ENCODE peak calls at places on chromosomes 12 and 14, in ten cellular contexts. O, G, H, J, P, M, Z, L, E and B are unnamed samples.

GRCh38 chr12:288687-289086 is 26.1 kb upstream of the SLC6A13 start:
- DNase-seq in O (no peak), G (no peak), H (no peak), J (no peak), P (peak; percentile 70), M (no peak), Z (no peak), L (no peak), E (no peak), B (no peak)

GRCh38 chr14:90518941-90519256 is 122.1 kb downstream of the CALM1 start:
- DNase-seq in O (no peak), G (peak; percentile 71), H (peak; percentile 13), J (peak; percentile 49), P (no peak), M (no peak), Z (peak; percentile 29), L (peak; percentile 30), E (peak; percentile 17), B (no peak)

GRCh38 chr12:124554429-124555029 is 12.9 kb downstream of the NCOR2 start:
- DNase-seq in O (no peak), G (no peak), H (no peak), J (no peak), P (no peak), M (no peak), Z (no peak), L (no peak), E (no peak), B (no peak)

GRCh38 chr12:116370886-116371580 is 93.5 kb upstream of the MED13L start:
- DNase-seq in O (no peak), G (no peak), H (no peak), J (no peak), P (no peak), M (no peak), Z (no peak), L (no peak), E (no peak), B (no peak)

GRCh38 chr12:106067606-106068205 is 71.0 kb downstream of the NUAK1 start:
- DNase-seq in O (no peak), G (no peak), H (no peak), J (no peak), P (no peak), M (no peak), Z (no peak), L (no peak), E (no peak), B (no peak)

GRCh38 chr14:100522616-100523021 is 64.6 kb downstream of the BEGAIN start:
- DNase-seq in O (no peak), G (no peak), H (no peak), J (no peak), P (peak; percentile 34), M (no peak), Z (no peak), L (no peak), E (no peak), B (no peak)

GRCh38 chr14:60242420-60242819 is 6.6 kb upstream of the PPM1A start:
- DNase-seq in O (no peak), G (no peak), H (no peak), J (no peak), P (no peak), M (no peak), Z (no peak), L (no peak), E (no peak), B (no peak)

GRCh38 chr12:76018111-76018510 is 13.5 kb downstream of the PHLDA1 start:
- DNase-seq in O (no peak), G (no peak), H (no peak), J (no peak), P (no peak), M (no peak), Z (no peak), L (no peak), E (no peak), B (no peak)

GRCh38 chr12:62917066-62917465 is 17.9 kb downstream of the PPM1H start:
- DNase-seq in O (no peak), G (no peak), H (no peak), J (no peak), P (no peak), M (no peak), Z (no peak), L (no peak), E (no peak), B (no peak)

GRCh38 chr12:26282339-26282945 is 87.1 kb downstream of the SSPN start:
- DNase-seq in O (no peak), G (no peak), H (no peak), J (no peak), P (no peak), M (no peak), Z (no peak), L (no peak), E (no peak), B (no peak)

GRCh38 chr12:65908147-65908546 is 83.9 kb downstream of the HMGA2 start:
- DNase-seq in O (no peak), G (no peak), H (no peak), J (no peak), P (no peak), M (no peak), Z (no peak), L (no peak), E (no peak), B (no peak)

GRCh38 chr14:93824518-93825234 is 36.4 kb upstream of the PRIMA1 start:
- DNase-seq in O (no peak), G (no peak), H (no peak), J (no peak), P (no peak), M (no peak), Z (no peak), L (no peak), E (no peak), B (no peak)

GRCh38 chr12:50505386-50505827 is 622 bp downstream of the DIP2B start:
- DNase-seq in O (no peak), G (peak; percentile 43), H (no peak), J (no peak), P (peak; percentile 33), M (no peak), Z (no peak), L (peak; percentile 19), E (no peak), B (peak; percentile 52)

GRCh38 chr14:77103475-77103874 is 5.4 kb downstream of the CIPC start:
- DNase-seq in O (no peak), G (no peak), H (no peak), J (no peak), P (no peak), M (no peak), Z (no peak), L (no peak), E (no peak), B (peak; percentile 39)

GRCh38 chr14:101630056-101630960 is 69.0 kb downstream of the DIO3 start:
- DNase-seq in O (no peak), G (no peak), H (no peak), J (no peak), P (no peak), M (no peak), Z (no peak), L (no peak), E (no peak), B (no peak)

GRCh38 chr14:96246535-96246839 is 9.5 kb upstream of the BDKRB1 start:
- DNase-seq in O (peak; percentile 74), G (no peak), H (no peak), J (no peak), P (peak; percentile 93), M (no peak), Z (no peak), L (no peak), E (no peak), B (no peak)

GRCh38 chr14:104318558-104319488 is 180.4 kb downstream of the KIF26A start:
- DNase-seq in O (no peak), G (no peak), H (no peak), J (no peak), P (no peak), M (peak; percentile 63), Z (no peak), L (no peak), E (no peak), B (no peak)

GRCh38 chr14:86990396-86990795 is 1002.6 kb downstream of the GALC start:
- DNase-seq in O (peak; percentile 1), G (no peak), H (no peak), J (no peak), P (no peak), M (no peak), Z (no peak), L (no peak), E (no peak), B (no peak)

GRCh38 chr12:94175763-94176660 is 27.6 kb downstream of the PLXNC1 start:
- DNase-seq in O (no peak), G (no peak), H (no peak), J (no peak), P (peak; percentile 27), M (no peak), Z (no peak), L (no peak), E (no peak), B (no peak)

GRCh38 chr14:52790756-52791203 is 627 bp downstream of the GNPNAT1 start:
- DNase-seq in O (no peak), G (no peak), H (no peak), J (no peak), P (no peak), M (no peak), Z (no peak), L (no peak), E (no peak), B (no peak)

GRCh38 chr14:89060191-89060590 is 235.7 kb downstream of the TTC8 start:
- DNase-seq in O (no peak), G (no peak), H (no peak), J (no peak), P (no peak), M (no peak), Z (no peak), L (no peak), E (no peak), B (no peak)

GRCh38 chr12:106068296-106068695 is 70.5 kb downstream of the NUAK1 start:
- DNase-seq in O (no peak), G (no peak), H (no peak), J (no peak), P (no peak), M (no peak), Z (no peak), L (no peak), E (no peak), B (no peak)

GRCh38 chr14:33569844-33570716 is 380.8 kb downstream of the EGLN3 start:
- DNase-seq in O (no peak), G (no peak), H (no peak), J (no peak), P (no peak), M (no peak), Z (no peak), L (no peak), E (no peak), B (no peak)

GRCh38 chr12:59067068-59067467 is 146.8 kb upstream of the LRIG3 start:
- DNase-seq in O (no peak), G (no peak), H (no peak), J (no peak), P (peak; percentile 51), M (no peak), Z (no peak), L (no peak), E (no peak), B (no peak)

GRCh38 chr12:2311001-2311778 is 258.4 kb downstream of the CACNA1C start:
- DNase-seq in O (no peak), G (no peak), H (no peak), J (no peak), P (peak; percentile 84), M (no peak), Z (no peak), L (no peak), E (no peak), B (no peak)

GRCh38 chr14:53924754-53925153 is 31.9 kb downstream of the BMP4 start:
- DNase-seq in O (no peak), G (no peak), H (no peak), J (no peak), P (peak; percentile 18), M (no peak), Z (no peak), L (no peak), E (no peak), B (no peak)

GRCh38 chr14:71206123-71206522 is 298.9 kb downstream of the PCNX1 start:
- DNase-seq in O (no peak), G (no peak), H (no peak), J (no peak), P (no peak), M (no peak), Z (no peak), L (no peak), E (no peak), B (no peak)